ENCODE peak calls at places on chromosomes 7 and 10, in four cellular contexts. One of them, this sample, is unnamed.

GRCh38 chr7:33108591-33108930 is 643 bp downstream of the RP9 start:
- DNase-seq in K562: no peak
- DNase-seq in HepG2: no peak
- DNase-seq in H1: no peak
- DNase-seq in this sample: no peak

GRCh38 chr10:12503311-12503710 is 154.0 kb downstream of the CAMK1D start:
- DNase-seq in HepG2: no peak
- DNase-seq in H1: no peak
- DNase-seq in K562: no peak
- DNase-seq in this sample: no peak

GRCh38 chr7:133355325-133355708 is 102.4 kb downstream of the EXOC4 start:
- DNase-seq in K562: no peak
- DNase-seq in H1: no peak
- DNase-seq in HepG2: no peak
- DNase-seq in this sample: no peak

GRCh38 chr7:151341357-151342101 is at the start of gene NUB1:
- DNase-seq in H1: peak; percentile 63
- DNase-seq in K562: peak; percentile 98
- DNase-seq in HepG2: peak; percentile 74
- DNase-seq in this sample: no peak

GRCh38 chr10:62058896-62059423 is 157.5 kb downstream of the ARID5B start:
- DNase-seq in HepG2: no peak
- DNase-seq in H1: no peak
- DNase-seq in K562: no peak
- DNase-seq in this sample: no peak

GRCh38 chr7:128191136-128191844 is 49.8 kb upstream of the LEP start:
- DNase-seq in H1: no peak
- DNase-seq in K562: no peak
- DNase-seq in HepG2: no peak
- DNase-seq in this sample: no peak

GRCh38 chr10:7267142-7267541 is 143.7 kb downstream of the SFMBT2 start:
- DNase-seq in H1: no peak
- DNase-seq in K562: no peak
- DNase-seq in HepG2: no peak
- DNase-seq in this sample: no peak

GRCh38 chr10:127296696-127297095 is 100.3 kb upstream of the INSYN2A start:
- DNase-seq in HepG2: no peak
- DNase-seq in H1: no peak
- DNase-seq in K562: no peak
- DNase-seq in this sample: no peak

GRCh38 chr10:96324447-96324846 is 20.2 kb downstream of the DNTT start:
- DNase-seq in H1: no peak
- DNase-seq in HepG2: no peak
- DNase-seq in K562: no peak
- DNase-seq in this sample: no peak

GRCh38 chr7:25559581-25560367 is 331.5 kb upstream of the NPVF start:
- DNase-seq in H1: no peak
- DNase-seq in HepG2: no peak
- DNase-seq in K562: no peak
- DNase-seq in this sample: no peak

GRCh38 chr7:67493386-67493785 is 496.8 kb downstream of the TYW1 start:
- DNase-seq in H1: no peak
- DNase-seq in K562: no peak
- DNase-seq in HepG2: no peak
- DNase-seq in this sample: no peak

GRCh38 chr7:157768198-157768597 is 431.4 kb downstream of the DNAJB6 start:
- DNase-seq in H1: no peak
- DNase-seq in K562: no peak
- DNase-seq in HepG2: no peak
- DNase-seq in this sample: no peak

GRCh38 chr10:78972160-78972946 is 96.4 kb upstream of the ZMIZ1 start:
- DNase-seq in H1: no peak
- DNase-seq in K562: peak; percentile 87
- DNase-seq in HepG2: peak; percentile 80
- DNase-seq in this sample: no peak

GRCh38 chr10:62015994-62016393 is 114.5 kb downstream of the ARID5B start:
- DNase-seq in K562: peak; percentile 53
- DNase-seq in HepG2: no peak
- DNase-seq in H1: no peak
- DNase-seq in this sample: no peak

GRCh38 chr7:54811016-54811924 is 52.3 kb upstream of the SEC61G start:
- DNase-seq in K562: no peak
- DNase-seq in HepG2: no peak
- DNase-seq in H1: no peak
- DNase-seq in this sample: no peak

GRCh38 chr10:114499630-114500190 is 95.4 kb upstream of the AFAP1L2 start:
- DNase-seq in H1: no peak
- DNase-seq in HepG2: no peak
- DNase-seq in K562: no peak
- DNase-seq in this sample: no peak

GRCh38 chr7:2586326-2587020 is 27.7 kb downstream of the IQCE start:
- DNase-seq in K562: no peak
- DNase-seq in HepG2: no peak
- DNase-seq in H1: no peak
- DNase-seq in this sample: no peak

GRCh38 chr10:104040862-104041789 is 44.6 kb downstream of the COL17A1 start:
- DNase-seq in HepG2: no peak
- DNase-seq in H1: no peak
- DNase-seq in K562: no peak
- DNase-seq in this sample: no peak

GRCh38 chr10:24762966-24763623 is 39.4 kb upstream of the ARHGAP21 start:
- DNase-seq in K562: no peak
- DNase-seq in HepG2: peak; percentile 64
- DNase-seq in H1: peak; percentile 1
- DNase-seq in this sample: no peak

GRCh38 chr10:74669210-74669609 is 157.2 kb upstream of the KAT6B start:
- DNase-seq in K562: no peak
- DNase-seq in HepG2: no peak
- DNase-seq in H1: no peak
- DNase-seq in this sample: no peak

GRCh38 chr10:22805304-22805703 is 90.9 kb upstream of the PIP4K2A start:
- DNase-seq in HepG2: peak; percentile 19
- DNase-seq in H1: no peak
- DNase-seq in K562: no peak
- DNase-seq in this sample: no peak

GRCh38 chr10:29437871-29438270 is 149.0 kb downstream of the LYZL1 start:
- DNase-seq in K562: no peak
- DNase-seq in HepG2: no peak
- DNase-seq in H1: no peak
- DNase-seq in this sample: no peak

GRCh38 chr10:117635851-117636250 is 93.3 kb downstream of the EMX2 start:
- DNase-seq in HepG2: no peak
- DNase-seq in K562: no peak
- DNase-seq in H1: no peak
- DNase-seq in this sample: no peak
- TF ChIP-seq HDAC6 in HepG2: no peak
- TF ChIP-seq HDAC6 in K562: no peak
- TF ChIP-seq HDAC6 in H1: no peak
- TF ChIP-seq HDAC6 in this sample: no peak

GRCh38 chr7:23298141-23298851 is 843 bp upstream of the MALSU1 start:
- DNase-seq in HepG2: peak; percentile 45
- DNase-seq in K562: no peak
- DNase-seq in H1: no peak
- DNase-seq in this sample: no peak

GRCh38 chr7:23298885-23299769 is at the start of gene MALSU1:
- DNase-seq in HepG2: peak; percentile 96
- DNase-seq in K562: peak; percentile 94
- DNase-seq in H1: peak; percentile 75
- DNase-seq in this sample: peak; percentile 89

GRCh38 chr7:23294549-23295400 is 4.4 kb upstream of the MALSU1 start:
- DNase-seq in H1: no peak
- DNase-seq in HepG2: peak; percentile 93
- DNase-seq in K562: no peak
- DNase-seq in this sample: no peak

GRCh38 chr7:23295401-23295697 is 3.8 kb upstream of the MALSU1 start:
- DNase-seq in H1: no peak
- DNase-seq in K562: no peak
- DNase-seq in HepG2: no peak
- DNase-seq in this sample: no peak

GRCh38 chr7:23299770-23300300 is 696 bp downstream of the MALSU1 start:
- DNase-seq in HepG2: peak; percentile 10
- DNase-seq in H1: no peak
- DNase-seq in K562: peak; percentile 21
- DNase-seq in this sample: no peak
- TF ChIP-seq KDM1A in HepG2: no peak
- TF ChIP-seq KDM1A in H1: no peak
- TF ChIP-seq KDM1A in K562: no peak
- TF ChIP-seq KDM1A in this sample: no peak

GRCh38 chr10:85604884-85605283 is 761.7 kb downstream of the GRID1 start:
- DNase-seq in HepG2: no peak
- DNase-seq in H1: no peak
- DNase-seq in K562: no peak
- DNase-seq in this sample: no peak

GRCh38 chr10:85602306-85602705 is 764.3 kb downstream of the GRID1 start:
- DNase-seq in K562: no peak
- DNase-seq in H1: no peak
- DNase-seq in HepG2: no peak
- DNase-seq in this sample: no peak

GRCh38 chr10:85603167-85603940 is 763.2 kb downstream of the GRID1 start:
- DNase-seq in K562: no peak
- DNase-seq in H1: no peak
- DNase-seq in HepG2: no peak
- DNase-seq in this sample: no peak

GRCh38 chr10:85602713-85603112 is 763.9 kb downstream of the GRID1 start:
- DNase-seq in HepG2: no peak
- DNase-seq in H1: no peak
- DNase-seq in K562: no peak
- DNase-seq in this sample: no peak

GRCh38 chr10:85604136-85604725 is 762.4 kb downstream of the GRID1 start:
- DNase-seq in HepG2: no peak
- DNase-seq in H1: no peak
- DNase-seq in K562: no peak
- DNase-seq in this sample: no peak
- TF ChIP-seq HDAC6 in HepG2: no peak
- TF ChIP-seq HDAC6 in H1: no peak
- TF ChIP-seq HDAC6 in K562: no peak
- TF ChIP-seq HDAC6 in this sample: no peak

DNA sequence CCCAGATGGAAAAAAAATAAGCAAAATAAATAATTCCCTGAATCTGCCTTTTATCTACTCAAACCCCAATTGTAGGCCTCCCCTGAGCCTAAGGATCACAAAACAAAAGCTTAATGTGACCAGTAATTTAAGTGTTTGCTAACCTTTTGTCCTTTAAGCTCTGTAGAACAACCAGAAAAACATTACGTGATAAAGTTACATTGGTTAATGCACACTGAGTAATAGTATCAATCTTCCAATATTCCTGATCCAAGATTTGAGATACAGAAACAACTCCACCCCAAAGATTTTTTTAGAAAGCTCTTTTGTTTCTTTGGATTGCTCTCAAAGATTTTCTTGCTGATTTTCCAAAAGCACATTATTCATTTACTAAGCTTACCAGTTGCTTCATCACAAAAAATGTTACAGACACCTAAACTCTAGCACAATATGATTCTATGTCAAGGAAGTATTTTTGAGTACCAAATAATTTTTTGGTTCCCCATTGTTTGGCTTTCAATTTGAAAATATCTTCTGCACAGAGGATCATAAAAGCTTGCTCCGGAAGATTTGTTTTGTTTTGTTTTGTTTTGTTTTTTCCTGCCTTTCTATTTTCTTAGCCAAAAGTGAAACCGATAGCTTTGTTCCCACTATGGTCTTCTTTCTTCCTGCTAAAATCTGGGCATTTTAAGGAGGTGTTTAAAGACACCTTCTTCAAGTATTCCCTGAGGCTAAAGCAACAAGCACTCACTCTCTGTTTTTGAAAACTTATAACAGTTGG is 54.2 kb downstream of the TRIL start:
- DNase-seq in HepG2: no peak
- DNase-seq in H1: no peak
- DNase-seq in K562: no peak
- DNase-seq in this sample: no peak
- TF ChIP-seq KDM1A in HepG2: no peak
- TF ChIP-seq KDM1A in H1: no peak
- TF ChIP-seq KDM1A in K562: no peak
- TF ChIP-seq KDM1A in this sample: no peak

GRCh38 chr10:97570789-97571536 is 1.6 kb upstream of the ANKRD2 start:
- DNase-seq in HepG2: no peak
- DNase-seq in H1: no peak
- DNase-seq in K562: no peak
- DNase-seq in this sample: no peak
- TF ChIP-seq HDAC6 in HepG2: no peak
- TF ChIP-seq HDAC6 in H1: no peak
- TF ChIP-seq HDAC6 in K562: no peak
- TF ChIP-seq HDAC6 in this sample: no peak